ENCODE peak calls at places on chromosome 19, in four cellular contexts. A, M, J and F are unnamed samples.

GRCh38 chr19:45865269-45865948 is 1.3 kb downstream of the FOXA3 start:
- DNase-seq in A (peak), M (no peak), J (no peak), F (no peak)

GRCh38 chr19:58346961-58347929 is 6.0 kb downstream of the A1BG start:
- DNase-seq in A (peak), M (peak), J (no peak), F (no peak)

GRCh38 chr19:7515471-7516226 is at the start of gene ZNF358:
- DNase-seq in A (peak), M (peak), J (peak), F (no peak)

GRCh38 chr19:1259873-1260748 is 9.0 kb upstream of the CIRBP start:
- DNase-seq in A (no peak), M (no peak), J (no peak), F (no peak)

GRCh38 chr19:2426661-2427322 is 594 bp downstream of the TIMM13 start:
- DNase-seq in A (peak), M (peak), J (peak), F (no peak)

GRCh38 chr19:11373166-11373884 is 1.1 kb upstream of the SWSAP1 start:
- DNase-seq in A (no peak), M (no peak), J (no peak), F (no peak)

GRCh38 chr19:41918653-41919244 is 9.5 kb downstream of the ERFL start:
- DNase-seq in A (no peak), M (no peak), J (no peak), F (no peak)

GRCh38 chr19:1312732-1313694 is 27.3 kb downstream of the EFNA2 start:
- DNase-seq in A (no peak), M (no peak), J (no peak), F (no peak)

GRCh38 chr19:49570138-49570856 is 10.1 kb downstream of the NOSIP start:
- DNase-seq in A (peak), M (peak), J (peak), F (no peak)

GRCh38 chr19:33403221-33403972 is 29.9 kb downstream of the CEBPG start:
- DNase-seq in A (no peak), M (no peak), J (peak), F (no peak)

GRCh38 chr19:45051929-45052579 is 13.2 kb downstream of the CLASRP start:
- DNase-seq in A (no peak), M (no peak), J (no peak), F (no peak)

GRCh38 chr19:6099037-6099436 is 11.3 kb downstream of the RFX2 start:
- DNase-seq in A (no peak), M (no peak), J (no peak), F (no peak)

DNA sequence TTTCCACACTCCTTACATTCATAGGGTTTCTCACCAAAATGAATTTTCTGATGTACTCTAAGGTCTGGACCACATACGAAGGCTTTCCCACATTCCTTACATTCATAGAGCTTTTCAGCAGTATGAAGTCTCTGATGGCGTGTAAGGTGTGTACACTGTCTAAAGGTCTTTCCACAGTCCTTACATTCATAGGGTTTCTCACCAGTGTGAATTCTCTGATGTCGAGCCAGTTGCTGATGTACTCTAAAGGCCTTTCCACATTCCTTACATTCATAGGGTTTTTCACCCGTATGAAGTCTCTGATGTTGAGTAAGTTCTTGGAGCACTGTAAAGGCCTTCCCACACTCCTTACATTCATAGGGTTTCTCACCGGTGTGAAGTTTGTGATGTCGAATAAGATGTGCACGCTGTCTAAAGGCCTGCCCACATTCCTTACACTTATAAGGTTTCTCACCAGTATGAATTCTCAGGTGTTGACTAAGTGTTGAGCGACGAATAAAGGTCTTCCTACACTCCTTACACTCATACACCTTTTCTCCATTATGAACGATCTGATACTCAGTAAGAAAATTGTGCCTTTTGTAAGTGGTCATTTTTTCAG is 38.1 kb downstream of the ZFP14 start:
- DNase-seq in A (no peak), M (no peak), J (no peak), F (no peak)
- TF ChIP-seq YY1 in A (no peak), M (no peak), J (no peak), F (no peak)

DNA sequence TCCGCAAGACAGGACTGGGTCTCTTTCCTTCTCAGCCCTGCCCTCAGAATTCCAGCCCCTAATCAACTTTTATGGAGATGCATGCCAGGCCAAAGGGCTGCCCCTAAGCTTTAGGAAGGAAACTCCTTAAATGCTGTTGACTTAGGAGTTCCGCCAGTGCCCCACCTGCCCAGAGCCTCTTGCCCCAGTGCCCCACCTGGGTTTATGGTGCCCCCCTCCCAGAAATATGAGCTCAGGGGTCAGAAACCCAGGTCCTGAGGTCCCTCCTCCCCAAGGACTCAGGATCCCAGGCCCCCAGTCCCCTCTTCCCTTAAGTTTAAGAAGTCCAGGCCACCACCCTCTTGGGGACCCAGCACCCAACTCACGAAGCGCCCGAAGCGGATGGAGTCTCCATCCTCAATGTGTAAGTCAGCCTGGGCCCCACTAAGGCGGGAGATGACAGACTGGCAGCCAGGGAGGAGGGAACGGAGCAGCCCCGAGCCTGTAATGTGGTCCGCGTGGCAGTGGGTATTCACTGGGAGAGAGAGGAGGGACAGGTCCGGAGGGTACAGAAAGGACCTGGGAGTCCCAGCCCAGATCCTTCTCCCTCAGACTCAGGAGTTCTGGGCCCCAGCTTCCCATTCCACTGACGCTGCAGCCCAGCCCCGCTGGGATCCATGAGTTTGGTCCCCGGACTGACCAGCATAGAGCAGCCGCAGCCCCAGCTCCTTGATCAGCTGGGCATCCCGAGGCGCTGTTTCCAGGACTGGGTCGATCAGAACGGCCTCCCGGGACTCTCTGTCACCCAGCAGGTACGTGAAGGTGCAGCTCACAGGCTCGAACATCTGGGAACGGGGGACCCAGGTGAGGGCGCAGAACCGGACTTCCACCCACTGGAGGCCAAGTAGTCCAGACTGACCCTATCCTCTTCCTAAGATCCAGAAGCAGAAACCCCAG is 897 bp downstream of the ETHE1 start:
- DNase-seq in A (peak), M (no peak), J (no peak), F (no peak)
- TF ChIP-seq CREB1 in A (no peak), M (no peak), J (no peak), F (no peak)

DNA sequence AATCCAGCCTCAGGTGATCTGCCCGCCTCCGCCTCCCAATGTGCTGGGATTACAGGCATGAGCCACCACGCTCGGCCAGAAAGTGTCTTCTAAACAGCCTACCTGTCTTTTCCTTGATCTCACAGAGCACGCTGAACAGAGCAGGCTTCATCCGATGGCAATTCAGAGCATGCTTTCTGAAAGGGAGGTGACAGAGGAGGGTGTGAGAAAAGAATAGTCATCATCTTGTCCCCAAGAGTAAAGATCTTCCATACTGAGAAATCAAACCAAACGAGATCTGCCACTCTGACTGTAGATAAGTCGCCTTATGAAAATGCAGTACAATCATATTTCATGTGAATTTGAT is 19.3 kb downstream of the PBX4 start:
- DNase-seq in A (no peak), M (no peak), J (no peak), F (no peak)
- TF ChIP-seq YY1 in A (no peak), M (no peak), J (no peak), F (no peak)

GRCh38 chr19:30857966-30858490 is 485.8 kb downstream of the ZNF536 start:
- DNase-seq in A (peak), M (no peak), J (no peak), F (no peak)

GRCh38 chr19:30856786-30857185 is 484.6 kb downstream of the ZNF536 start:
- DNase-seq in A (peak), M (no peak), J (no peak), F (no peak)

GRCh38 chr19:30855475-30855874 is 483.3 kb downstream of the ZNF536 start:
- DNase-seq in A (no peak), M (no peak), J (no peak), F (no peak)

GRCh38 chr19:30857388-30857787 is 485.2 kb downstream of the ZNF536 start:
- DNase-seq in A (peak), M (no peak), J (no peak), F (no peak)

DNA sequence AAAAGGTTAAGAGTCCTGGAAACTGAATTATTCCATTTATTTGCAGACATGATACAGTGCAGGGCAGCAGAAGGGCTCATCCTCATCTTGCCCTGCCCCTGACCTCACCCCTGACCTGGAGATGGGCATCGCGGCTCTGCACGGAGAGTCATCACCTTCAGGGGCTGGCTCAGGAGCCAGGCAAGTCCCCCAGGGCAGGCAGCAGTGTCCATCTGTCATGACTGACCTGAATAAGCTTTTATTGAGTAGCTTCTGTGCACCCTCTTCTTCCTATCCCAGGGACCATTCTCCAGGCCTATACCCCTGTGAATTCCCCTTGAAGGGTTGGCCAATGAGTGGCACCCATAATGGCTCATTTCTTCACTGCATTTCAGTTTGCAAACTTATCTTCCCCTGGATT is 484.2 kb downstream of the ZNF536 start:
- DNase-seq in A (peak), M (no peak), J (no peak), F (no peak)
- TF ChIP-seq CREB1 in A (no peak), M (no peak), J (no peak), F (no peak)

GRCh38 chr19:13507053-13507611 is 853 bp upstream of the CACNA1A start:
- DNase-seq in A (peak), M (no peak), J (no peak), F (no peak)
- TF ChIP-seq YY1 in A (peak), M (no peak), J (no peak), F (no peak)

DNA sequence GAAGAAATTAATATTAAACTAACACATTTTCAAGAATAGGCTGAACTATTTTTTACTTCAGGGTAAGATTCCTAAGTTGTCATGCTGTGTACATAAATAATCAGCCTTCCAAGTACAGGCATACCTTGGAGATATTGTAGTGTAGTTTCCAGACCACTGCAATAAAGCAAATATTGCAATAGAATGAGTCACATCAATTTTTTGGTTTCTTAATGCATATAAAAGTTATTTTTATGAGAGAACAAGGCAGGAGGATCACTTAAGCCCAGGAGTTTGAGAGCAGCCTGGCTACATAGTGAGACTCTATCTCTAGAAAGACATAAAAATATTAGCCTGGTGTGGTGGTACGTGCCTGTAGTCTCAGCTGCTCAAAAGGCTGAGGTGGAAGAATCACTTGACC is 511.5 kb downstream of the UQCRFS1 start:
- DNase-seq in A (no peak), M (no peak), J (no peak), F (no peak)
- TF ChIP-seq CREB1 in A (no peak), M (no peak), J (no peak), F (no peak)

DNA sequence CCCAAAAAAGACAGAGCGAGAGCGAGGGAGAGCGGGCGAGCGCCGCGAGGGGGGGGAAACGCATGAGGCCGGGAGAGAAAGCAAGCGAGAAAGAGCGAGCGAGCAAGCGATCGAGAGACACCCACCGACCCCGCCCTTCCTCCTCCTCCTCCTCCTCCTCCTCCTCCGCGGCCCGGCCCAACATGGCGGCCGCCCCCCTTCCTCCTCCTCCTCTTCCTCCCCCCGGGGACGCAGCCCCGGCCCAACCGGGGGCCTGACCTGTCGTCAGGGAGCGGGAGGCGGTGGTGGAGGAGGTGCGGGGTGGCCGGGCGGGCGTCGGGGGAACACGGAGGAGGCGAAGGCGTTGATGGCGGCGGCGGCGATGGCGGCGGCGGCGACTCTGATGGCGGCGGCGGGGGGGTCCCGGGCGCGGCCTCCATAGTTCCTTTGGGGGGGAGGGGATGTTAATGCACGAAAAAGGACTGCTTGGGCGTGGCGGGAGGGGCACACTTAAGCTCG is 1.4 kb downstream of the ZC3H4 start:
- DNase-seq in A (peak), M (peak), J (peak), F (no peak)
- TF ChIP-seq YY1 in A (peak), M (peak), J (peak), F (peak)

DNA sequence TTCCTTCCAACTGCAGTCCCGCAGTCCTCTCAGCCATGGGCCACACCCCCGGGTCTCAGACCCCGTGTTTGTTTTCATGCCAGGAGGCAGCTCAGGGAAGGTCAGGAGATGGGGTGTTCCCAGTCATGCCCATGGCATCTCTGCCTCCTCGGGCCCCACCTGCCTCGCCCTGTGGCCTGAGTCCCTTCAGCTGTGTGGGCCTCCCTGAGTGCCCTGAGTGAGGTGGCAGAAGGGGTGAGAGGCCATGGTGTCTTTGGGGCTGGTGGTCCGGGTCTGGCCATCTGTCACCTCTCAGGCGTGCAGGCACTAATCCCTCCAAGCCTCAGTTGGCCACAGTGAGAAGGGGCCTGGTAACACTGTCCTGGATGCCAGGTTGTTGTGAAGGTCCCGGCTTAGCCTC is 10.9 kb upstream of the KDM4B start:
- DNase-seq in A (no peak), M (no peak), J (no peak), F (no peak)
- TF ChIP-seq CREB1 in A (no peak), M (no peak), J (no peak), F (no peak)

GRCh38 chr19:51687791-51688664 is 5.1 kb upstream of the SPACA6 start:
- DNase-seq in A (peak), M (peak), J (no peak), F (no peak)
- TF ChIP-seq YY1 in A (no peak), M (no peak), J (no peak), F (no peak)

DNA sequence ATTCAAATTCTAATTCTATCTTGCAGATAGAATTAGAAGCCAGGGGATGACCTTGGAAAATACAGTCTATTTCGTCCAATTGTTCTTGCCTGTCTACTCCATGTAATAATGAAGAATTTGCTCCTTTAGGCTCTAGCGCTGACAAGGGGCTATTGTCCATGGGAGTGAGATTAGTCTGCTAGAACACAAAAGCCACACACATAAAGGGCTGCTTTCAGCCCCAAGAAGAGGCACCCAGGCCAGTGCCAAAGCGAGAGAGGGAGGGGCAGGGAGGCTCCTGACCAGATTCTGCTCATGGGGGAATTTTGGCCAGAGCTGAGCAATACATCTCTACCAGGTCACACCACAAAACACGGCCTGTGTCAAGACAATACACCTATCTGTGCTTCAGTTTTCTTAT is 1306.9 kb downstream of the UQCRFS1 start:
- DNase-seq in A (no peak), M (no peak), J (no peak), F (no peak)
- TF ChIP-seq CREB1 in A (no peak), M (no peak), J (no peak), F (no peak)